ENCODE peak calls at places on chromosome 1, in four cellular contexts. Z is prostate gland; V is pancreas; J is CD8-positive, alpha-beta memory T cell. Q is an unnamed sample.

GRCh38 chr1:171122903-171123302 is 32.2 kb downstream of the FMO3 start:
- DNase-seq in V (no peak), J (no peak), Z (no peak), Q (no peak)

GRCh38 chr1:166884040-166884642 is 8.1 kb upstream of the TADA1 start:
- DNase-seq in V (peak; percentile 24), J (peak; percentile 13), Z (peak; percentile 10), Q (peak; percentile 54)

GRCh38 chr1:169044296-169044695 is 62.2 kb upstream of the ATP1B1 start:
- DNase-seq in Z (no peak), J (peak; percentile 40), V (no peak), Q (no peak)

GRCh38 chr1:6509603-6510291 is 18.3 kb upstream of the PLEKHG5 start:
- DNase-seq in J (no peak), Z (no peak), V (no peak), Q (no peak)

GRCh38 chr1:239587066-239587465 is 200.7 kb downstream of the CHRM3 start:
- DNase-seq in Z (no peak), V (no peak), J (peak; percentile 67), Q (no peak)

GRCh38 chr1:228149341-228150020 is at the start of gene GJC2:
- DNase-seq in J (no peak), V (no peak), Z (no peak), Q (no peak)

GRCh38 chr1:2258996-2259395 is 30.9 kb downstream of the SKI start:
- DNase-seq in Z (no peak), J (peak; percentile 78), V (no peak), Q (no peak)

GRCh38 chr1:29962831-29963247 is 726.5 kb downstream of the PTPRU start:
- DNase-seq in V (no peak), Z (no peak), J (no peak), Q (no peak)

GRCh38 chr1:158035976-158036583 is 42.6 kb downstream of the KIRREL1 start:
- DNase-seq in V (no peak), J (no peak), Z (peak; percentile 24), Q (no peak)

GRCh38 chr1:55703726-55704363 is 488.7 kb upstream of the USP24 start:
- DNase-seq in Z (no peak), J (no peak), V (no peak), Q (no peak)

GRCh38 chr1:31570228-31570627 is 6.1 kb upstream of the TINAGL1 start:
- DNase-seq in V (no peak), J (no peak), Z (no peak), Q (no peak)

GRCh38 chr1:226662704-226663326 is 76.3 kb downstream of the ITPKB start:
- DNase-seq in V (peak; percentile 27), Z (peak; percentile 47), J (peak; percentile 87), Q (peak; percentile 59)

GRCh38 chr1:54571803-54572202 is 23.8 kb downstream of the ACOT11 start:
- DNase-seq in Z (no peak), J (no peak), V (no peak), Q (no peak)

GRCh38 chr1:172203135-172203823 is 217.2 kb upstream of the C1orf105 start:
- DNase-seq in V (no peak), J (no peak), Z (no peak), Q (no peak)

GRCh38 chr1:913491-914252 is 10.1 kb upstream of the SAMD11 start:
- DNase-seq in Z (no peak), J (no peak), V (no peak), Q (peak; percentile 70)

GRCh38 chr1:14977338-14977931 is 176.1 kb upstream of the TMEM51 start:
- DNase-seq in Z (no peak), J (no peak), V (no peak), Q (no peak)

DNA sequence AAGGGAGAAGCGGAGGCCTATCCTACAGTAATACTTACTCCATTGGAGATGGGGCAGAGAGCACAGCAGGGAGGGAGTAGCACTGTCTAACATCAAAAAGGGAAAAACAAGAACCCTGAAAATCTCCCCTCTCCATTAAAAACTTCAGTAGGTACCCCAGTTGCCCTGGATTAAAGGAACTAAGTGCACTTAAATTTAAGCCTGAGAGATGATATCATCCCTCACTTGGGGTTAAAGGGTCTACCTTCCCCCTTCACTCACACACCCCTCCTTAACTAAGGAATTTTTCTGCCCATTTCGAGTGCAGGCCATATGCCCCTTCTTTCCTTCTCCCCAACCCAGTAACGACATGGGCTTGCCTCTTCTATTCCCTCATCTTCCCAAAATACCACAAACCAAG is 3.7 kb upstream of the MTMR11 start:
- DNase-seq in J (no peak), Z (no peak), V (no peak), Q (no peak)
- H3K4me1 ChIP-seq in J (peaks cover 14% of the 10 kb centered on the region), Z (no peaks in the 10 kb centered on the region), V (peaks cover 6% of the 10 kb centered on the region), Q (peaks cover 71% of the 10 kb centered on the region)

DNA sequence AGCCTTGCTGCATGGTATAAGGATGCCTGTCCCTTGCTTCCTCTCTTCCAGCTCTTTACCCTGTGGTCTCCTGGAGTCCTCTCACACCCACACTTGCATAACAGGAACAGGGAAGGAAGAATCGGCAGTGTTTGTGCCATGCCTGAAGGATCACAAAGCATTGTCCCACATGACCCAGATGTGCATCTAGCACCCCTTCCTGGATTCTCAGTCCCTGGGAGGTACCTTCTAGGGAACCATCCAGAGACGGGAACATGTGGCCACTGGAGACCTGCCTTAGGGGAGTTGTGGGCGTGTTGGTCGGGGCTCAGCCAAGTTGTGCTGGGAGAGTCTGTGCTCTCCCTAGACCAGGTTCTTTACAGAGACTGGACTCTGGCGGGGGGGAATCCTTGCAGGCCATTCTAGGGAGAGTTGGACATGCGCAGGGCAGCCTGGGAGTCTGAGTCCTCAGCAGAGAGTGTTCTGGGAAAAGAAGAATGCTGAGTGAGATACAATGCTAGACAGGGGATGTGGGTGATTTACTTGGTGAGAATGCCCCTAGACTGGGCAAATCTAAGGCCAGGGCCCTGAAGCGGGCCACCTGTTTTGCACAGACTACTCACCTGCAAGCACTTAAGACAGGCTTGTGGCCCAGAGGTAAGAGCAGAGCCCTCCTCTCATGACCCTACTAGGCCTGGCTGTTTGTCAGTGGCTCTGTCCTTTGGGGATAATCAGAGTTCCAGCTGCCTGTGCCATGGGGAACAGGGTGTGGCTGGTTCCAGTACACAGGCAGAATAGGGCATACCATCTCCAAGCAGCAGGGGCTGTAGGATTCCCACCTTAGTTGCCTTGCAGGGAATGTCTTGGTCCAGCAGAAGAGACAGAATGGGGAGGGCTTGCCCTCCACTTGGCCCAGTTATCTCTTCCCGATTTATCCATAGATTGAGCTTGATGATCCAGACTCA is 89.8 kb downstream of the MAN1C1 start:
- DNase-seq in V (no peak), Z (no peak), J (no peak), Q (no peak)
- H3K4me1 ChIP-seq in V (no peaks in the 10 kb centered on the region), Z (no peaks in the 10 kb centered on the region), J (peaks cover 42% of the 10 kb centered on the region), Q (no peaks in the 10 kb centered on the region)

DNA sequence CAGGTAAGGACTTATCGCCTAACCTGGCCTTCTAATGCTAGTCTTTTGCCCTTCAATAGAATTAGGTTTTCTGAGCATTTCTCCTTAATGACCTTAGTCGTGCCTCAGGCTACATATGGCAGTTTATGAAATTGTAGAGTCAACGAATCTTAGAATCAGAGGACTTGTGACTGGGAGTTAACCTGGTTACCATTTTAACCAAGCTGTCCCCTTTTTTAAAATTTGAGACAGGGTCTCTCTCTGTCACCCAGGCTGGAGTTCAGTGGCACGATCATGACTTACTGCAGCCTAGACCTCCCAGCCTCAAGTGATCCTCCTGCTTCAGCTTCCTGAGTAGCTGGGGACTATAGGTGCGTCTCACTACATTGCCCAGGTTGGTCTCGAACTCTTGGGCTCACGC is 53.5 kb upstream of the DMRTB1 start:
- DNase-seq in J (no peak), V (no peak), Z (no peak), Q (no peak)
- H3K4me1 ChIP-seq in J (peaks cover 30% of the 10 kb centered on the region), V (no peaks in the 10 kb centered on the region), Z (no peaks in the 10 kb centered on the region), Q (no peaks in the 10 kb centered on the region)

DNA sequence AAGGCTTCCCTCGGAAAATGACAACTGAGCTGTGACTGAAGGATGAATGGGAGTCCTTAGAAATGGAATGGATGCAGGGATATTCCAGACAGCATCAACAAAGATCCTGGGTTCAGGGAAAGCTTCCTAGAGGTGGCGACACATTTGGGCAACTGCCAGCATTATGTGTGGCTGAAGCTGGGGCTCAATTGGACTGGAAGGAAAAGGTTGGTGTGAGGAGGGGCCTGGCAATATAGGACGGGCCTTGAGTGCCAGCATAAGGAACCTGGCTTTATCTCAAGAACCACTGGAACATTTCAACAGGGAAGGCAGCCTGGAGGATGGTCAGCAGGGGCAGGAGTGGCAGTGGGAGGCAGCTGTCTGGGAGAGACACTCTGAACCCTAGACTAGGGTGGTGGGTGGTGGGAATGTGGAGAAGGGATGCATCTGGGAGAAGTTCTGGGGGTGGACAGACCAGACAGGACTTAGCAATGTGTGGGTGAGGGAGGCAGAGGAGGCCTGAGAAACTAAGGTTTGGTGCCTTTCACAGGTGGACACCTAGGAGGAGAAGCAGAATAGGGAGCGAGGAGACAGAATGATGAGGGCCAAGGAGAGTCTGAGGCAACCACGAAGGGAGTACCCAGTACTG is 3.5 kb downstream of the SH3BGRL3 start:
- DNase-seq in J (no peak), Z (no peak), V (no peak), Q (no peak)
- H3K4me1 ChIP-seq in J (peaks cover 91% of the 10 kb centered on the region), Z (peaks cover 12% of the 10 kb centered on the region), V (peaks cover 6% of the 10 kb centered on the region), Q (peaks cover 61% of the 10 kb centered on the region)

GRCh38 chr1:66359815-66360214 is 174.1 kb upstream of the SGIP1 start:
- DNase-seq in Z (no peak), J (no peak), V (no peak), Q (no peak)
- H3K4me1 ChIP-seq in Z (peaks cover 3% of the 10 kb centered on the region), J (peaks cover 61% of the 10 kb centered on the region), V (no peaks in the 10 kb centered on the region), Q (peaks cover 23% of the 10 kb centered on the region)

DNA sequence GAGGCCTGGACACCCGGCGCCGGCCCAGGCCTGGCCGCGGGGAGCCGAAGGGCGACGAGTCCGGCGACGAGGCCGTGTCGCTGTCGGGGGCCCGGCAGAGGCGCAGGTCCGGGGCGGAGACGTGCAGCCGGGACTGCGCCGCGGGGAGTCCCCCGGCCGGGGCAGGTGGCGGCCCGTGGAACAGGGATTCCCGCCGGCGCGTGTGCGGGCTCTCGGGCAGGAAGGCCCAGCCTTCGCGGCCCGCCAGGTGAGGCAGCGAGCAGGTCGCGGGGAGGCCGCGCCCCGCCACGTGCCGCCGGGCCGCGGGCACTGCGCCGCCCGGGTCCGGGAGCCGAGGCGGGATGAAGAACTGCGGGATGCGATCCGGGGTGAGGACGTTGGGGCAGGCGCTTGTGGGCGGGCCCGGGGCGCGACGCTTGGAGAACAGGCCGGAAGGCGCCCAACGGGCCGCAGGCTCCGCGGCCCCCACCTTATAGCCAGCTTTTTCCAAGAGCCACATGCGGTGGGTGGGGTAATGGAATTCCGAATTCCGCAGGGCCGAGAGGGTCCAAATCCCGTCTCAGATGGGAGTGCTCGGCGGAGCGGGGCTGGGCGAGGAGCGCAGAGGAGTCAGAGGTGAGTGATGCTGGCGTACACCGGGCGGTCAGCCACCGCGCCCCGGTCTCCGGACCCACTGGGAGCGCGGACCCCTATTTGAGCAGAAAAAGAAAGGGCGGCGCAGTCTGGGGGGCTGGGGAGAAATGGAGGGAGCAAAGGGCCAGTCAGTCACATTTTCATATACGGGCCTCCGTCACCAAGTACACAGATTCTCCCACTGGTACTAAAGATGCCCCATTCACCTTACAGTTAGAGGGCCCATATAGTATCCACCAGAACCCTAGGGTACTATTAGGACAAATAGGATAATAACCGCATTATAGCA is 868 bp downstream of the C2CD4D start:
- DNase-seq in V (no peak), Z (no peak), J (no peak), Q (no peak)
- H3K4me1 ChIP-seq in V (peaks cover 37% of the 10 kb centered on the region), Z (peaks cover 19% of the 10 kb centered on the region), J (peaks cover 45% of the 10 kb centered on the region), Q (peaks cover 39% of the 10 kb centered on the region)

GRCh38 chr1:167926486-167926997 is 9.9 kb upstream of the DCAF6 start:
- DNase-seq in V (no peak), J (no peak), Z (no peak), Q (peak; percentile 40)
- H3K4me1 ChIP-seq in V (no peaks in the 10 kb centered on the region), J (no peaks in the 10 kb centered on the region), Z (peaks cover 16% of the 10 kb centered on the region), Q (peaks cover 7% of the 10 kb centered on the region)